ENCODE peak calls at places on chromosomes 12 and 14, in eight cellular contexts. E is ascending aorta, Z is astrocyte of the spinal cord, H is endothelial cell, Y is stomach, G is endothelial cell of umbilical vein, U is coronary artery, B is lower lobe of right lung. W is an unnamed sample.

GRCh38 chr12:54448344-54448743 is 25.1 kb downstream of the GTSF1 start:
- DNase-seq in E (no peak), Z (no peak), H (no peak), Y (no peak), G (no peak), U (no peak), B (no peak), W (no peak)

GRCh38 chr12:94550964-94551363 is 91.3 kb upstream of the CEP83 start:
- DNase-seq in E (no peak), Z (no peak), H (no peak), Y (no peak), G (no peak), U (no peak), B (no peak), W (no peak)

GRCh38 chr12:2680676-2681039 is 114.1 kb upstream of the FKBP4 start:
- DNase-seq in E (no peak), Z (no peak), H (no peak), Y (no peak), G (no peak), U (no peak), B (no peak), W (no peak)

GRCh38 chr14:81220488-81220766 is 332 bp downstream of the GTF2A1 start:
- DNase-seq in E (no peak), Z (no peak), H (no peak), Y (no peak), G (no peak), U (no peak), B (no peak), W (no peak)

GRCh38 chr12:65634626-65635331 is 189.5 kb upstream of the HMGA2 start:
- DNase-seq in E (no peak), Z (peak), H (no peak), Y (no peak), G (peak), U (no peak), B (no peak), W (no peak)

GRCh38 chr12:117853600-117853999 is 115.2 kb downstream of the KSR2 start:
- DNase-seq in E (no peak), Z (no peak), H (no peak), Y (peak), G (no peak), U (no peak), B (no peak), W (no peak)

GRCh38 chr14:99217556-99217955 is 54.4 kb downstream of the BCL11B start:
- DNase-seq in E (no peak), Z (no peak), H (no peak), Y (no peak), G (no peak), U (no peak), B (no peak), W (no peak)

GRCh38 chr12:120939523-120939922 is 35.4 kb upstream of the SPPL3 start:
- DNase-seq in E (peak), Z (no peak), H (no peak), Y (no peak), G (no peak), U (no peak), B (peak), W (no peak)

GRCh38 chr12:6195665-6196535 is 4.3 kb upstream of the CD9 start:
- DNase-seq in E (peak), Z (peak), H (peak), Y (peak), G (peak), U (peak), B (peak), W (peak)

DNA sequence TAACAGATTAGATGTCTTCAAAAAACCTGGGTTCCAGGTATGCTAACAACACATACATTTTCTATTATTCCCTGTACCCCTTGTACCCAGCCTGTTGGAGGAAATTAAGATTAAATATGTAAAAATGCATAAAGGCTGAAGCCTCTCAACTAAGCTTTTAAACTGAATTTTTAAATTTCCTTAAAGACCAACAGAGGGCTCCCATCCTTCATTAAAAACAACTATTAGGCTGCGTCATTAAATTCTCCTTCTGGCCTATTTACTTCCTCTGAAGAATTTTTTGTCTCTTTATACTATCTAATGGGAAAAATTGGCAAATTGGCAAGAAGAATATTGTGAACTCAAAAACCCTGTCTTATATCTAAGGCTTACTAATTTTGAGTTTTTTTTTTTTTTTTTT is 21.8 kb downstream of the SENP1 start:
- DNase-seq in E (no peak), Z (peak), H (no peak), Y (no peak), G (peak), U (no peak), B (no peak), W (no peak)
- TF ChIP-seq CTCF in E (peak), Z (no peak), H (no peak), Y (no peak), G (no peak), U (peak), B (peak), W (no peak)

GRCh38 chr12:124527861-124528561 is 39.4 kb downstream of the NCOR2 start:
- DNase-seq in E (no peak), Z (peak), H (no peak), Y (no peak), G (no peak), U (no peak), B (no peak), W (no peak)
- TF ChIP-seq CTCF in E (no peak), Z (peak), H (no peak), Y (no peak), G (no peak), U (no peak), B (no peak), W (no peak)

GRCh38 chr14:50711043-50711442 is 42.9 kb upstream of the SAV1 start:
- DNase-seq in E (no peak), Z (no peak), H (no peak), Y (no peak), G (no peak), U (no peak), B (no peak), W (no peak)

GRCh38 chr14:50719911-50720759 is 52.0 kb upstream of the SAV1 start:
- DNase-seq in E (no peak), Z (no peak), H (no peak), Y (no peak), G (no peak), U (no peak), B (no peak), W (no peak)

GRCh38 chr14:50717826-50718225 is 49.7 kb upstream of the SAV1 start:
- DNase-seq in E (no peak), Z (no peak), H (no peak), Y (no peak), G (no peak), U (no peak), B (no peak), W (no peak)

GRCh38 chr14:50718949-50719348 is 50.8 kb upstream of the SAV1 start:
- DNase-seq in E (no peak), Z (no peak), H (no peak), Y (no peak), G (no peak), U (no peak), B (no peak), W (no peak)

DNA sequence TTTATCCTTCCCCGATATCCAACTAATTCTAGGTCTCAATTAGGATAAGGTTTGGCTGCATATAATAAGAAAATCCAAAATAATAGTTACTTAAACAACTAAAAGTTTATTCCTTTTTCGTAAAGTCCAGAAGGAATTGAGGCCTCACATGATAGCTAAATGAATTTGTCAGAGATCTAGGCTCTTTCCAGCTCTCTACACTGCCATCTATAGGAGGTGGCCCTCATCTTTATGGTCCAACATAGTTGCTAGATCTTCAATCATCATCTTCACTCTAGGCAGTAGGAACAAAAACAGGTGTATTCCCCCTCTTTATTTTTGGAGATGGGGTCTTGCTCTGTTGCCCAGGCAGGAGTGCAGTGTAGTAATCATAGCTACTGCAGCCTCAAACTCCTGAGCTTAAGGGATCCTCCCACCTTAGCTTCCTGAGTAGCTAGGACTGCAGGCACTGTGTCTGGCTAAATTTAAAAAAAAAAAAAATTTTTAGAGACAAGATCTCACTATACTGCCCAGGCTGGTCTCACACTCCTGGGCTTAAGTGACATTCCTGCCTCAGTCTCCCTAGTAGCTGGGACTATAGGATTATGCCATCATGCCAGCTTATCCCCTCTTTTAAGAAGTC is 46.5 kb upstream of the SAV1 start:
- DNase-seq in E (no peak), Z (peak), H (peak), Y (no peak), G (peak), U (no peak), B (no peak), W (peak)
- TF ChIP-seq CTCF in E (peak), Z (peak), H (peak), Y (no peak), G (peak), U (peak), B (peak), W (peak)

GRCh38 chr12:49365542-49365941 is 1.7 kb upstream of the SPATS2 start:
- DNase-seq in E (no peak), Z (peak), H (no peak), Y (no peak), G (peak), U (no peak), B (no peak), W (no peak)

GRCh38 chr12:49364989-49365388 is 2.3 kb upstream of the SPATS2 start:
- DNase-seq in E (no peak), Z (peak), H (no peak), Y (no peak), G (peak), U (no peak), B (no peak), W (no peak)

GRCh38 chr12:49367381-49368239 is at the start of gene SPATS2:
- DNase-seq in E (no peak), Z (no peak), H (no peak), Y (no peak), G (peak), U (no peak), B (peak), W (no peak)

GRCh38 chr12:49368240-49368600 is 958 bp downstream of the SPATS2 start:
- DNase-seq in E (no peak), Z (no peak), H (no peak), Y (no peak), G (no peak), U (no peak), B (no peak), W (peak)

DNA sequence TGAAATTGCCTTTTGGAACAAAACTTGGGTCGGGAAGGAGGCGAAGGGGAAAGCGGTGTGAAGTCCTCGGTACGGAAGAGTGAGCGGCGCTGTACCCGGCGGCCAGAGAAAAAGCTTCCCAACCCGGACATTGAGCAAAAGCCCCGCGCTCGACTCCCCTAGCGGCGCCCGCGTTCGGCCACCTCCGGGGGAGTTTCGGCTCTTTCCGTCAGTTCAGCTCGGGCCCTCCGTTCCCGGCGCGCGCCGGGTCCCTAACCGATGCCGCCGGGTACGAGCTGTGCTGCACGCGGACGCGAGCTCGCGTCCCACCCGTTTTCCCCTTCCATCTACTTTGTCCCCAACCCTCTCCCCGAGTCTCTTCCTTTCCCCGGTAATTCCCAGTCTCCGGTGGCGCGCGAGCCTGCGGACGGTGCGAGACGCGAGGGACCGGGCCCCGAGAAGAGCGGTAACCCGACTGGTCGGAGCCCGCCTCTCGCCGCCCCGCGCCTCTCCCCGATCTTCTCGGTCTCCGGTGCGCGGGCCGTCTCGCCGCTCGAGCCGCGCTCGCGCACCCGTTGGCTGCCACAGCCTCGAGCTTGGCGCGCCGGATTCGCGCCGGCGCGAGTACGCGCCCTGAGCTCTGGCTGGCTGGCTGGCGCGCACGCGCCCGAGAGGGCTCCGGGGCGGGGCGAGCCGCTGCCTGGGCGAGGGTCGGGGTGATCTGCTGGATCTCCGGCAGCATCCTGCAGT is 446 bp upstream of the SPATS2 start:
- DNase-seq in E (peak), Z (peak), H (peak), Y (peak), G (peak), U (peak), B (peak), W (peak)
- TF ChIP-seq CTCF in E (peak), Z (peak), H (no peak), Y (no peak), G (no peak), U (no peak), B (peak), W (no peak)

GRCh38 chr14:82390586-82390985 is 856.9 kb upstream of the SEL1L start:
- DNase-seq in E (no peak), Z (no peak), H (no peak), Y (no peak), G (no peak), U (no peak), B (no peak), W (no peak)
- TF ChIP-seq CTCF in E (no peak), Z (no peak), H (no peak), Y (no peak), G (no peak), U (no peak), B (no peak), W (no peak)

DNA sequence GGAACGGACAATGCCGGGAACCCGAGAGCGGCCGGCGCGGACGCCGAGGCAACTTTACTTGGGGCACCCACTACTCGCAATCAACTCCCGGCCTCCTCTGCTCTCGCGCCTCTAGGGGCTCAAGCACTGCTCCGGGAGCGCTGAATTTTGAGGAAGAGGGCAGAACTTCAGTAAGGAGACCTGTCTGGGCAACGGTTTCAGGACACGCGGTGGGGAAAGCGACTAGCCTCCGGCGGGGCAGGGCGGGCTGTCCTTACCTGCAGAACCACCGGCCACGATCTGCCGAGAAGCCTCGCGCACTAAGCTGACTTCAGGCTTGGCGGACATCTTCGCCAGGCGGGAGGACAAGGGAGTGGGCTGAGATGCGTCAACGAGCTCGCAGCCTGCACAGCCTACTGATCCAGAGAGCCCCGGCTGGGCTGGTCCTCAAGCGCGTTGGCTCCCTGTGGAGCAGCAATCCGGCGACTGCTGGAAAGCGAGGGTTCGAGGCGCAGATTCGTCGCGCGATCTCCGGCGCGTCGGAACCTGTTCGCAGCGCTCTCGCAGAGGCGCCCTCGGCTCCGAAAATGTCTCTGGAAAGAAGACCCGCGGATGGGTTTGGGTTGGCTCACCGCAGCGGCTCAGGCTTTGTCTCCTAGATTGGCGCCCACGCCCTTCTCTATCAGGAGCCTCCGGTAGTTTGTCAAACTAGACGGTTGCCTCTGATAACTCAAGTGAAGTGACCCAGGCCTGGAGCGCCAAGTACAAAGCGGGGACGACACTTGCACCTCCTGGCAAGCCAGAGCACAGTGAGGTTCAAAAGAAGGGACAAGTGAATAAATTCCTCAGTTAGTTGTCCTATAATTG is at the start of gene SLC25A21:
- DNase-seq in E (no peak), Z (peak), H (peak), Y (peak), G (peak), U (peak), B (peak), W (no peak)
- TF ChIP-seq CTCF in E (no peak), Z (peak), H (no peak), Y (no peak), G (no peak), U (no peak), B (peak), W (no peak)

W was measured in GM20000.